ENCODE peak calls at places on chromosome 10, in nine cellular contexts. B, P, I, Z, S, A, C, R and E are unnamed samples.
A peak's percentile ranks its signal among the peaks of the same experiment; 100 is the strongest.

GRCh38 chr10:52776471-52776903 is 3.9 kb upstream of the MBL2 start:
- DNase-seq in R (no peak), B (no peak), I (no peak), S (no peak), P (no peak), C (no peak), A (no peak), Z (no peak), E (no peak)

GRCh38 chr10:17088118-17088806 is 41.3 kb downstream of the CUBN start:
- DNase-seq in B (no peak), P (no peak), S (no peak), A (no peak), Z (no peak), R (no peak), I (no peak), C (no peak), E (no peak)

GRCh38 chr10:77799352-77799751 is 127.2 kb downstream of the DLG5 start:
- DNase-seq in I (no peak), R (no peak), C (no peak), B (no peak), P (no peak), S (no peak), Z (no peak), A (no peak), E (no peak)

GRCh38 chr10:13945760-13946460 is 359.1 kb downstream of the PRPF18 start:
- DNase-seq in C (no peak), P (no peak), I (no peak), B (peak; percentile 43), Z (no peak), S (peak; percentile 63), A (no peak), R (no peak), E (no peak)

GRCh38 chr10:84783909-84784308 is 455.5 kb downstream of the CCSER2 start:
- DNase-seq in Z (no peak), B (no peak), I (no peak), P (no peak), A (no peak), S (no peak), R (no peak), C (no peak), E (no peak)

GRCh38 chr10:10685566-10685965 is 332.1 kb upstream of the CELF2 start:
- DNase-seq in C (no peak), A (no peak), P (no peak), S (no peak), R (no peak), B (no peak), Z (no peak), I (no peak), E (no peak)

GRCh38 chr10:127215882-127216281 is 19.5 kb upstream of the INSYN2A start:
- DNase-seq in C (no peak), I (no peak), A (no peak), S (no peak), R (no peak), B (no peak), Z (no peak), P (no peak), E (no peak)

GRCh38 chr10:19847321-19847720 is 31.1 kb downstream of the PLXDC2 start:
- DNase-seq in A (no peak), Z (no peak), P (no peak), S (no peak), I (no peak), R (no peak), B (no peak), C (no peak), E (no peak)

GRCh38 chr10:87650838-87651237 is 8.8 kb upstream of the PAPSS2 start:
- DNase-seq in P (no peak), R (no peak), C (no peak), A (no peak), B (no peak), S (no peak), Z (no peak), I (no peak), E (no peak)

GRCh38 chr10:126203746-126204145 is 184.5 kb downstream of the ADAM12 start:
- DNase-seq in C (no peak), S (no peak), P (no peak), R (no peak), B (no peak), I (no peak), A (no peak), Z (no peak), E (no peak)

GRCh38 chr10:126060232-126060935 is 164.0 kb downstream of the FANK1 start:
- DNase-seq in C (no peak), A (no peak), R (no peak), B (peak; percentile 51), I (no peak), Z (no peak), S (peak; percentile 64), P (peak; percentile 58), E (no peak)

DNA sequence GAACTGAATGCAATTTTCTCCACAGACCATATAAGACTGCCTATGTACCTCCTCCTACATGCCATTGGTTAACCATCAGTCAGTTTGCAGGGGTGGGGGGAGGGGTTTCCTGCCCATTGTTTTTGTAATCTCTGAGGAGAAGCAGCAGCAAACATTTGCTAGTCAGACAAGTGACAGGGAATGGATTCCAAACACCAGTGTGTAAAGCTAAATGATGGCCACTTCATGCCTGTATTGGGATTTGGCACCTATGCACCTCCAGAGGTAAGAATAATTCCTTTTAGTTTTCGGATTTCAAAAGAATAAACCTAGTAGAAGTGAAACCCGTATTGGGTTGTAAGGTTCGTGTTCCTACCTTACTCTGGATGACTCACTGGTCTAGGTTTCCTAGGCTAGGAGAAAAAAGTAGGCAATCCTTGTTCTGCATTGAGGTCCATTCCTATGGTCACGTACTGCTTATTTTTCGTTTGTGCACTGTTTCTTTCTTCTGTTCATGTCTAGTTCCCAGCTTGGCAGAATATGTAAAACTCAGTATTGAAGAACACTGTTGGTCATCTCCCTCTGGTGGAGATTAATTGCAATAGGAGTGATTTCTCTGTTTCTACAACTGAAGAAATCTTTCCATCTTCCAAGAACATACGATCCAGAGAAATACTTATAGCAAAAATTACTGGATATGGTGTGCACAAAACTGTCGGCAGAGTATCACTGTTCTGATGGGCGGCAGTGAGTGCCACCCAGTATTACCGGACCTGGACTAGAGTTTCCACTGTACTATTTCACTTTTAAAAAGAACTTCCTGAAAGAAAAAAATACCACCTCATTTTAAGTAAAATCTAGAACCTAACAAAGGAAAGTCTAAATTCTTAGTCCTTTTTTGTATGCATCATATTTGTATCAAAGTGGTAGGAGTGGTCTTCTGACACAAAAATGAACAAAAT is at the start of gene AKR1C3:
- DNase-seq in Z (no peak), I (no peak), B (no peak), P (no peak), R (no peak), A (no peak), S (no peak), C (peak; percentile 27), E (no peak)
- TF ChIP-seq POLR2A in Z (no peak), I (no peak), B (peak; percentile 83), P (peak; percentile 40), R (no peak), A (no peak), S (no peak), C (peak; percentile 43), E (no peak)

DNA sequence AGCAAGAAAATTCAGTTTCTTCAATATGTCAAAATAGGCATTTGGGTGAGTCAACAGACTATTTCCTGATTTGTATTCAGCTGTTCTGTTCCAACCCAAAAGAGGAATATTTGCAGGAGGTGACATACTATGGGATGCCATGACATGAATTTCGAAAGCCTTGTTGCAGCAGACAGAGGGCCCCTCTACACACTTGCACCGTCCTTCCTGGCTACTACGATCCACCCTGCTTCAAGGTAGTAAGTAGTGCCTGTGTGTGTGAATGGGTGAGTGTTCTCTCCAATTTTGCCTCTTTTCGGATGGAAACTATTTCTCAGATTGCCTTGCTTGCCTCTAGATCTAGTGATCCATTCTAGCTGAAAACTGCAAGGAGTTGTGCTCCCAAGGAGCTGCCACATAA is 413.0 kb upstream of the ADARB2 start:
- DNase-seq in C (no peak), P (no peak), Z (no peak), B (no peak), A (no peak), S (no peak), R (no peak), I (no peak), E (no peak)
- H3K4me1 ChIP-seq in C (no peaks in the 10 kb centered on the region), P (no peaks in the 10 kb centered on the region), Z (no peaks in the 10 kb centered on the region), B (no peaks in the 10 kb centered on the region), A (no peaks in the 10 kb centered on the region), S (no peaks in the 10 kb centered on the region), R (no peaks in the 10 kb centered on the region), I (no peaks in the 10 kb centered on the region), E (no peaks in the 10 kb centered on the region)

DNA sequence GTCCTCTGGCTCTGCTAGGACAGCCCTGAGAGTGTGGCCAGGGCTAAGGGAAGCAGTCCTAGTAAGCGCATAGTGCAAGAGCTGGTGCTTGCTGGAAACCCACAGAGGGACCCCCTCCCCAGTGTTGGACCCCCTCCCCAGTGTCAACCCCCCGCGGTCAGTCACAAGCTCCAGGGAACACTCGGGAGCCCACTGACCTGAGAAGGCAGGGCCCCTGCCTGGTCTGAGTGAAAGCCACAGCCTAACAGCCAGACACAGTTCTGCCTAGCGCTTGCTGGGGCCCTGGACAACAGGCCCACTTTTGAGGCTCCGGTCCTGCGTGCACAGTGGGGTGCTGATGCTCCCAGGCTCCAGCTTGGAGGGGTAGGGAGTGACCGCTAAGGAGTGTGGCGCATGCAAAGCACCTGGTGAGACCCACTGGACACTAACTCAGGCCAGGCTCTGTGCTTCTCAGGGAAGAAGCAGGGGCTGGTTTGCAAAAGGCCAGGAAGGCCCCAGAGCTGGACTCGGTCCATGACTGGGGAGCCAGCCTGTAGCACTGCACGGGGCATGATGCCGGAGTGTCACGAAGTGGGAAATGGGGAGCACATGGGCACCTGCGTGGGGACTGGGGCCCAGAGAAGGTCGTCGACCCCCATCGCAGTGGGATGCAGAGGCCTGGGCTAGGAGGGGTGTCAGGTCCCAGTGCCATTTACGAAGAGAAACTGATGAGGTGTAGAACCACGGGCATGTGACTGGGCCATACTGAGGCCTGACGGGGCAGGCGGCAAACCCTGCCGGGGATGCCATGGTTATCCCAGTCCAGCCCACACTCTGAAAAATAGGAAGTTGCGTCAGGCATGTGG is 175.7 kb upstream of the PPP2R2D start:
- DNase-seq in R (peak; percentile 58), S (no peak), B (no peak), C (no peak), P (no peak), Z (no peak), I (peak; percentile 18), A (no peak), E (no peak)
- H3K4me3 ChIP-seq in R (no peak overlapping the region), S (no peak overlapping the region), B (no peak overlapping the region), C (no peak overlapping the region), P (no peak overlapping the region), Z (no peak overlapping the region), I (no peak overlapping the region), A (no peak overlapping the region), E (no peak overlapping the region)

GRCh38 chr10:122112625-122113160 is 123.7 kb downstream of the TACC2 start:
- DNase-seq in Z (peak; percentile 88), A (peak; percentile 87), R (peak; percentile 86), I (peak; percentile 88), C (peak; percentile 28), P (peak; percentile 86), B (peak; percentile 85), S (peak; percentile 93), E (peak; percentile 65)

GRCh38 chr10:122115874-122116273 is 126.9 kb downstream of the TACC2 start:
- DNase-seq in A (no peak), S (no peak), R (no peak), C (no peak), I (no peak), P (no peak), B (no peak), Z (no peak), E (no peak)

GRCh38 chr10:122112021-122112616 is 123.2 kb downstream of the TACC2 start:
- DNase-seq in P (no peak), Z (no peak), C (no peak), I (no peak), R (no peak), B (no peak), A (no peak), S (no peak), E (peak; percentile 16)

GRCh38 chr10:122114156-122114747 is 125.3 kb downstream of the TACC2 start:
- DNase-seq in B (no peak), I (no peak), P (no peak), C (no peak), S (peak; percentile 35), Z (no peak), R (no peak), A (no peak), E (peak; percentile 19)

GRCh38 chr10:122113161-122113944 is 124.4 kb downstream of the TACC2 start:
- DNase-seq in A (peak; percentile 83), P (peak; percentile 84), I (peak; percentile 69), B (peak; percentile 74), C (peak; percentile 15), Z (peak; percentile 80), S (peak; percentile 85), R (peak; percentile 90), E (peak; percentile 76)
- TF ChIP-seq POLR2A in A (peak; percentile 95), P (peak; percentile 94), I (peak; percentile 90), B (peak; percentile 84), C (no peak), Z (peak; percentile 92), S (peak; percentile 76), R (peak; percentile 92), E (peak; percentile 69)